ENCODE peak calls at places on chromosomes 1 and 21, in four cellular contexts. R is adrenal gland, E is K562, Q is mesendoderm. J is an unnamed sample.

GRCh38 chr1:52341861-52342260 is 24.1 kb downstream of the CC2D1B start:
- DNase-seq in R (no peak), E (no peak), Q (no peak), J (no peak)

GRCh38 chr1:186681806-186682205 is 1.6 kb upstream of the PTGS2 start:
- DNase-seq in R (no peak), E (no peak), Q (no peak), J (no peak)

GRCh38 chr1:201038537-201038936 is 15.0 kb upstream of the KIF21B start:
- DNase-seq in R (no peak), E (no peak), Q (no peak), J (no peak)

GRCh38 chr1:68112835-68113243 is 62.4 kb upstream of the DIRAS3 start:
- DNase-seq in R (no peak), E (no peak), Q (no peak), J (no peak)

GRCh38 chr1:25478633-25479032 is 47.9 kb downstream of the MACO1 start:
- DNase-seq in R (no peak), E (no peak), Q (no peak), J (no peak)

GRCh38 chr1:16117936-16118335 is 37.9 kb downstream of the EPHA2 start:
- DNase-seq in R (no peak), E (no peak), Q (no peak), J (no peak)

GRCh38 chr1:45730075-45730779 is 20.2 kb downstream of the IPP start:
- DNase-seq in R (no peak), E (no peak), Q (peak; percentile 22), J (no peak)

GRCh38 chr1:112735752-112736151 is 20.6 kb upstream of the PPM1J start:
- DNase-seq in R (no peak), E (no peak), Q (no peak), J (no peak)

GRCh38 chr1:45840704-45841103 is 37.3 kb downstream of the MAST2 start:
- DNase-seq in R (no peak), E (peak; percentile 51), Q (no peak), J (no peak)

DNA sequence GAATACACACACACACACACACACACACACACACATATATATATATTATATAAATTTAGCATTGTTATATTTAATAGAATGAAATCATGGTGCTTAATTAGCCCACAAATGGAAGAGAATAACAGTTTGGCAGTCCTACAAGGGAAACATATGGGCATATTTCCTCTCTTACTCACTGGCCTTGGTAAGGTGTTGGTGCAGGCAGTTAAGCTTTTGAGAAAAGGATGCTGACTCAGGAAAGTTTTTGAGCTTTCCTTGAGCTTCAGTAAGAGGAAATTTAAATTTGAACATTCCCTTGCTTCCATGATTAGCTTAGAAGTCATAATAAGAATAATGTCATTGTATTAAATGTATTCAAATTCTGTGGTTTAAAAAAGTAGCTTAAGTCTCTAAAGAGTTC is 37.0 kb upstream of the B3GALT5 start:
- DNase-seq in R (no peak), E (no peak), Q (peak; percentile 65), J (no peak)
- H3K4me1 ChIP-seq in R (no peaks in the 10 kb centered on the region), E (no peaks in the 10 kb centered on the region), Q (no peaks in the 10 kb centered on the region), J (no peaks in the 10 kb centered on the region)

GRCh38 chr1:111191496-111191895 is 8.9 kb downstream of the DENND2D start:
- DNase-seq in R (no peak), E (no peak), Q (no peak), J (no peak)

GRCh38 chr1:111192643-111193519 is 7.6 kb downstream of the DENND2D start:
- DNase-seq in R (no peak), E (no peak), Q (peak; percentile 57), J (no peak)

GRCh38 chr1:111190931-111191451 is 9.5 kb downstream of the DENND2D start:
- DNase-seq in R (no peak), E (no peak), Q (no peak), J (no peak)

GRCh38 chr1:111193712-111194480 is 6.5 kb downstream of the DENND2D start:
- DNase-seq in R (no peak), E (no peak), Q (no peak), J (no peak)

GRCh38 chr1:111192074-111192473 is 8.4 kb downstream of the DENND2D start:
- DNase-seq in R (no peak), E (no peak), Q (no peak), J (no peak)
- H3K4me1 ChIP-seq in R (peaks cover 21% of the 10 kb centered on the region), E (peaks cover 2% of the 10 kb centered on the region), Q (peaks cover 3% of the 10 kb centered on the region), J (no peaks in the 10 kb centered on the region)

DNA sequence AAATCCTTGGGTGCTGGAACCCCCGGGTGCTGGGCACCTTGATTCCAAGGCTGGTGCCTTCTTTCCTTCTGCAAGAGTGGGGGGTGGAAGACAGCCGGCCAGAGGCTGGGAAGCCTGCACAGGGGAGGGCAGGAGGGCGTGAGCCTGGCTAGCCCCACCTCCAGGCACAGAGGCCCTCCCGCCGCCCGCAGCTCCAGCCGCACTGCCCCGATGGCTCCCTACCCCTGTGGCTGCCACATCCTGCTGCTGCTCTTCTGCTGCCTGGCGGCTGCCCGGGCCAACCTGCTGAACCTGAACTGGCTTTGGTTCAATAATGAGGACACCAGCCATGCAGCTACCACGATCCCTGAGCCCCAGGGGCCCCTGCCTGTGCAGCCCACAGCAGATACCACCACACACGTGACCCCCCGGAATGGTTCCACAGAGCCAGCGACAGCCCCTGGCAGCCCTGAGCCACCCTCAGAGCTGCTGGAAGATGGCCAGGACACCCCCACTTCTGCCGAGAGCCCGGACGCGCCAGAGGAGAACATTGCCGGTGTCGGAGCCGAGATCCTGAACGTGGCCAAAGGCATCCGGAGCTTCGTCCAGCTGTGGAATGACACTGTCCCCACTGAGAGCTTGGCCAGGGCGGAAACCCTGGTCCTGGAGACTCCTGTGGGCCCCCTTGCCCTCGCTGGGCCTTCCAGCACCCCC is 50.5 kb downstream of the COL18A1 start:
- DNase-seq in R (no peak), E (no peak), Q (no peak), J (no peak)
- H3K4me1 ChIP-seq in R (no peaks in the 10 kb centered on the region), E (peaks cover 71% of the 10 kb centered on the region), Q (no peaks in the 10 kb centered on the region), J (peaks cover 66% of the 10 kb centered on the region)

GRCh38 chr1:180254854-180255253 is 24.8 kb downstream of the LHX4 start:
- DNase-seq in R (no peak), E (no peak), Q (no peak), J (no peak)

GRCh38 chr1:180253585-180254495 is 23.8 kb downstream of the LHX4 start:
- DNase-seq in R (no peak), E (no peak), Q (no peak), J (no peak)

GRCh38 chr1:180252638-180253536 is 22.8 kb downstream of the LHX4 start:
- DNase-seq in R (peak; percentile 77), E (peak; percentile 88), Q (peak; percentile 79), J (peak; percentile 58)

GRCh38 chr1:180255538-180256352 is 25.7 kb downstream of the LHX4 start:
- DNase-seq in R (no peak), E (peak; percentile 24), Q (no peak), J (no peak)

GRCh38 chr1:180254496-180254819 is 24.4 kb downstream of the LHX4 start:
- DNase-seq in R (no peak), E (no peak), Q (no peak), J (no peak)
- H3K4me1 ChIP-seq in R (no peaks in the 10 kb centered on the region), E (peaks cover 27% of the 10 kb centered on the region), Q (no peaks in the 10 kb centered on the region), J (no peaks in the 10 kb centered on the region)

GRCh38 chr1:27005648-27006496 is 6.8 kb downstream of the TENT5B start:
- DNase-seq in R (no peak), E (no peak), Q (peak; percentile 37), J (no peak)
- H3K4me1 ChIP-seq in R (peaks cover 3% of the 10 kb centered on the region), E (peaks cover 42% of the 10 kb centered on the region), Q (peaks cover 38% of the 10 kb centered on the region), J (peaks cover 73% of the 10 kb centered on the region)

GRCh38 chr1:24096737-24097103 is 15.2 kb downstream of the MYOM3 start:
- DNase-seq in R (no peak), E (no peak), Q (no peak), J (no peak)

GRCh38 chr1:24096009-24096736 is 15.8 kb downstream of the MYOM3 start:
- DNase-seq in R (no peak), E (no peak), Q (no peak), J (no peak)

GRCh38 chr1:24098102-24098501 is 13.8 kb downstream of the MYOM3 start:
- DNase-seq in R (no peak), E (no peak), Q (no peak), J (no peak)

GRCh38 chr1:24098907-24099637 is 12.9 kb downstream of the MYOM3 start:
- DNase-seq in R (no peak), E (no peak), Q (no peak), J (no peak)

GRCh38 chr1:24097663-24098062 is 14.3 kb downstream of the MYOM3 start:
- DNase-seq in R (no peak), E (no peak), Q (no peak), J (no peak)
- H3K4me1 ChIP-seq in R (no peaks in the 10 kb centered on the region), E (peaks cover 8% of the 10 kb centered on the region), Q (no peaks in the 10 kb centered on the region), J (no peaks in the 10 kb centered on the region)

GRCh38 chr1:2136386-2136821 is 58.2 kb downstream of the FAAP20 start:
- DNase-seq in R (no peak), E (no peak), Q (no peak), J (no peak)

GRCh38 chr1:2135866-2136265 is 58.7 kb downstream of the FAAP20 start:
- DNase-seq in R (no peak), E (no peak), Q (no peak), J (no peak)

GRCh38 chr1:2136836-2137235 is 57.7 kb downstream of the FAAP20 start:
- DNase-seq in R (no peak), E (no peak), Q (no peak), J (no peak)

GRCh38 chr1:2135425-2135824 is 59.1 kb downstream of the FAAP20 start:
- DNase-seq in R (no peak), E (no peak), Q (peak; percentile 74), J (no peak)

DNA sequence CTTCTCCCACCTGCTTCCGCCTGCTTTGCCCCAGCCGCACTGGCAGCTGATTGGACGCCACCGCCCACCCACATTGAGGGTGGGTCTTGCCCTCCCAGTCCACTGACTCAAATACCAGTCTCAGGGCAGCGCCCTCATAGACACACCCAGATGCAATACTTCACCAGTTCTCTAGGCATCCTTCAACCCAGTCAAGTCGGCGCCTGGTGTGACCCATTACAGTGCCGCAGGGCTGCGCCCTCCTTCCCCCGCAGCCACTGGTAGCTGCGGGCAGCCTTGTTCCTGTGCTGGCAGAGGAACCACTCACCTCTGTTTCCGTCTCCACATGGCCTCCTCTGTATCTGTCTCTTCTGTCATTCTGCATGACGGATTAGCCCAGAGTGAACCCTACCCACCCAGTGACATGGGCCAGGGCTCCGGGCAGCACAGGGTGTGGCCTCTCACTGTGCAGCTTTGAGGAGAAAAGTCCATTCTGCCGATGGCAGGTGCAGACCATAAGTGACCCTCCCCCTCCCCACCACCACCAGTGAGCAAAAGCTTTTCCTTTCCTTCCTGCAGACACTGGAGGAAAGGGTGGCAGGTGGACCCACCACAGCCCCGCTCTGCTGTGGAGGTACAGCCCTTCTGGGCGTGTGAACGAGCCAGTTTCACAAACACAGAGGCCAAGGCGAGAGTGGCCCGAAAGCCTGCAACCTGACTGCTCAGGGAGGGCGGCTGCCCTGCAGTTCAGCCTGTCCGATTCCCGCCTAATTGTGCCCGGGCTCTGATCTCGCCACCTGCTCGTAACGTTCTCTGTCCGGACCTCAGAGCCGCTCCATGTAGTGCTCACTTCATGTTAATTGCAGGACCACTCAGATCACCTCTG is 57.1 kb downstream of the FAAP20 start:
- DNase-seq in R (no peak), E (no peak), Q (no peak), J (no peak)
- H3K4me1 ChIP-seq in R (peaks cover 3% of the 10 kb centered on the region), E (peaks cover 31% of the 10 kb centered on the region), Q (peaks cover 4% of the 10 kb centered on the region), J (peaks cover 6% of the 10 kb centered on the region)